ENCODE peak calls at places on chromosome 16, in six cellular contexts. K is fibroblast of lung; D is CD8-positive, alpha-beta T cell; L is colonic mucosa; O is GM23248; Q is stomach. Z is an unnamed sample.

GRCh38 chr16:30535106-30535776 is 583 bp upstream of the ZNF747 start:
- DNase-seq in K (peak), D (no peak), L (no peak), O (peak), Q (no peak), Z (no peak)

GRCh38 chr16:86239381-86239780 is 270.9 kb upstream of the FOXF1 start:
- DNase-seq in K (no peak), D (no peak), L (peak), O (no peak), Q (no peak), Z (no peak)

GRCh38 chr16:716250-716607 is 1.3 kb downstream of the METRN start:
- DNase-seq in K (peak), D (no peak), L (no peak), O (peak), Q (peak), Z (no peak)

GRCh38 chr16:88050952-88051660 is 99.9 kb downstream of the BANP start:
- DNase-seq in K (no peak), D (no peak), L (no peak), O (no peak), Q (no peak), Z (no peak)

GRCh38 chr16:53415504-53415903 is 18.8 kb upstream of the RBL2 start:
- DNase-seq in K (no peak), D (no peak), L (no peak), O (no peak), Q (no peak), Z (no peak)

GRCh38 chr16:55021595-55022475 is 91.2 kb downstream of the IRX5 start:
- DNase-seq in K (no peak), D (no peak), L (peak), O (peak), Q (no peak), Z (no peak)

GRCh38 chr16:68379472-68380347 is 68.6 kb downstream of the SMPD3 start:
- DNase-seq in K (no peak), D (no peak), L (no peak), O (no peak), Q (no peak), Z (no peak)

GRCh38 chr16:72072514-72073342 is 9.7 kb downstream of the HPR start:
- DNase-seq in K (peak), D (no peak), L (peak), O (peak), Q (no peak), Z (no peak)

GRCh38 chr16:7345423-7345822 is 12.8 kb downstream of the RBFOX1 start:
- DNase-seq in K (no peak), D (no peak), L (no peak), O (no peak), Q (no peak), Z (no peak)

GRCh38 chr16:58665200-58665599 is 19.4 kb downstream of the SLC38A7 start:
- DNase-seq in K (no peak), D (no peak), L (no peak), O (no peak), Q (no peak), Z (no peak)

GRCh38 chr16:57622361-57623250 is 5.8 kb upstream of the ADGRG1 start:
- DNase-seq in K (no peak), D (no peak), L (no peak), O (no peak), Q (no peak), Z (no peak)

GRCh38 chr16:47492036-47492427 is 30.9 kb downstream of the PHKB start:
- DNase-seq in K (no peak), D (no peak), L (no peak), O (no peak), Q (no peak), Z (no peak)
- H3K27ac ChIP-seq in K (no peak), D (no peak), L (no peak), O (no peak), Q (peak), Z (no peak)

GRCh38 chr16:25024900-25025299 is 9.7 kb upstream of the ARHGAP17 start:
- DNase-seq in K (no peak), D (no peak), L (no peak), O (no peak), Q (no peak), Z (no peak)
- H3K27ac ChIP-seq in K (no peak), D (no peak), L (no peak), O (no peak), Q (no peak), Z (no peak)

DNA sequence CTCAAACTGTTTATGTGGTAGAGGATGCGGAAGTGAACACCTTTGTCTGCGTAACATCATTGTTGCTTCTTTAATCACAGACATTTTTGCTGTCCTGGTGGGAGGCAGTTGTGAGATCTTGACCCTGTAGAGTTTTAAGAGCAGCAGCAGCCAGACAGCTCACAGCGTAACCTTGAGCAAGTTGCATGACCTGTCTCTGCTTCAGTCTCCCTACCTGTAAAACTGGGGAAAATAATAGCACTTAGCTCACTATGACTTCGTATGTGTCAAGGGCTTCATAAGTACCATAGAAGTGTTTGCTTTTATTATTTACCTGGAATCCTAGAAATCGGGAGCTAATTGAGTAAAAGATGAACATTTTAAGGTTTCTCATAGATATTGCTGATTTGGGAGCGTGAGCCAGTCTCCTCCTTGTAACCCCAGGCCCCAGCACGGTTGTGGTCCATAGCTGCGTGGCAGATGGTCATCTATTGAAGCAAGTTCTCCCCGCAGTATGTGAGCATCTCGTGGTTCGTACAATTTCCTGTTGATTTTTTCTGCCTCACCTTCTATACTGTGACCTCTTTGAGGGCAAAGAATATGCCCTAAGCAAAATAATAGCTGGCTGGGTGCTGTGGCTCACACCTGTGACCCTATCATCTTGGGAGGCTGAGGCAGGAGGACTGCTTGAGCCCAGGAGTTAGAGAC is 34.4 kb downstream of the GPRC5B start:
- DNase-seq in K (no peak), D (no peak), L (no peak), O (no peak), Q (no peak), Z (no peak)
- H3K27ac ChIP-seq in K (no peak), D (no peak), L (no peak), O (no peak), Q (no peak), Z (no peak)

DNA sequence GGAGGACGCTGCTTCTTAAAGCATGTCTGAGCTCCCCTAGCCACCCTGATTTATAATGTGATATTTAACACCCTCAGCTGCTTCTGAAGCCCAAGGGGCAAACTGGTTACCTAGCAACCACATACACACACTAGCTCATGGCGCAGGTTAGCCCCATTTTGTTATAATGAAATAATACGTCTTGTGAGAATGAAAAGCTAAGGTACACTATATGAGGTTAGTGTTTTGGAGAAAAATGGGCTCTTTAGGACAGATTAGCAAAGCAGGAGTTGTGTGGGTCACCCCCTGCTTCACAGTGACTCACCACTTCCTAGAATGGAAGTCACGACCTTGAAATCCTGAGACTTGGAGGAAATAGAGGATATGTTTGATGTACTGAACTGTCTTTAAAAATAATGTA is 404.8 kb upstream of the HSBP1 start:
- DNase-seq in K (peak), D (no peak), L (no peak), O (peak), Q (no peak), Z (no peak)
- H3K27ac ChIP-seq in K (peak), D (no peak), L (no peak), O (peak), Q (no peak), Z (no peak)

DNA sequence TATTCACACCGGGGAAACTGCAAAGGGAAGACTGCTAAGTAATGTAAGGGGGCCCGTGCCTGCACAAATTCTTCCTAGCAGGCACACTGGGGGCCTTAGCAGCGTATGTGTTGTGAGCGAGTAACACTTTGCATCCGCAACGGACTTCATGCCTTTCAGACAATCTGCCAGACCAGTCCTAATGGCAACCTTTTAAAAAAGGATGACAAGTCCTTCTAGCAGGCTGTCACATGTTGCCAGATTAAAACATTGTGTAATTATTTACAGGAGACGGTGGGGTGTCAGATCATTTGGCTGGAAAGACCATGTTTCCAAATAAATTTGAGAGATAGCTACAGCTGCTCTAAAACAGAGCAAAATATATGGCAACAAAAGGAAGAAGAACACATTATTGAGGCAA is 46.1 kb downstream of the CPPED1 start:
- DNase-seq in K (no peak), D (no peak), L (no peak), O (no peak), Q (no peak), Z (no peak)
- H3K27ac ChIP-seq in K (no peak), D (no peak), L (no peak), O (no peak), Q (no peak), Z (no peak)

DNA sequence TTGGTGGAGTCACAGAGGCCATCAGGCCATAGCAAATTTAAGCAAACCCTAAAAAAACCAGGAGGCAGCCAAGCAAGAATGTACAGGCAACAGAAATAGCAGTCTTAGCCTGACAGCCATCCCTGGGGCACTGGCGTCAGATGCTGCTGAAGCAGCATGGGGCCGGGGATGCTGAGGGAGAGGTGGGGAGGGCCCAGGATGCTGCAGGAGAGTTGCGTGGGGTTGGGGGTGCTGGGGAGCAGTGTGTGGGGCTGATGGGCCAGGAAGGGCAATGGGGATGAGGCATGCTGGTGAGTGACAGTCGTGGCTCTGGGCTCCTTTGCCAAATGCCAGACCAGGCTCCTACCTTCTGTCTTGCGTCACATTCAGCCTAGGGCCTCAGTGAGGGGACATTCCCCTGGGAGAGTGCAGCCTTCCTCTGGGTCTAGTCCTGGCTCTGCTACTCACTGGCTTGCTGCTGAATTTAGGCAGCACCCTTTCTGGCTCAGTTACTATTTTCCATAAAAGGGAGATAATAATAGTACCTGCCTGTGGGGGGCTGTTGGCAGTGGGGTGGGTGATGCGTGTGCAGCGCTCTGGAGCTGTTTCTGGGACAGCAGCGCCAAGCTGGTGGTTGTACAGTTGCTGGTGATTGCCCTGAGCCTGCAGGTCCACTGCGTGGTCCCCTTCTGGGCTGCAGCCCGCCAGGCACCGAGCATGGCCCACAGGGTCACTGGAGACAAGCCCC is 88.1 kb downstream of the AMFR start:
- DNase-seq in K (no peak), D (no peak), L (no peak), O (no peak), Q (no peak), Z (no peak)
- H3K27ac ChIP-seq in K (no peak), D (no peak), L (no peak), O (no peak), Q (no peak), Z (no peak)

DNA sequence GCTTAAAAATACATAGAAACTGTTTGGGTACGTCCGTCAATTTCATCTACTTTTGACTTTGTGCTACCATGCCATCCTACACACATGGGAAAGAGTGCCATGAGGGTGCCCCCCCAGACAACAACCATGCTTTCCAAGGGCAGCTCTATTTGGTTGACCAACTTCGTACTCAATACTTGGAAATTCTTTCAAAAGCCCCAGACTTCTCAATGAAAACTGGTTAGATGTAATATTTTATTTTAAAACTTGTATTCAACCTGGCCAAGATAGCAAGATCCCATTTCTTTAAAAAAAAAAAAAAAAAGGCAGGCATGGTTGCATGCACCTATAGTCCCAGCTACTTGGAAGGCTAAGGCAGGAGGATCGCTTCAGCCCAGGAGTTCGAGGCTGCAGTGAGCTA is 98.4 kb downstream of the PARN start:
- DNase-seq in K (no peak), D (no peak), L (no peak), O (no peak), Q (no peak), Z (no peak)
- H3K27ac ChIP-seq in K (no peak), D (no peak), L (no peak), O (no peak), Q (no peak), Z (no peak)

GRCh38 chr16:19307587-19308241 is 22.2 kb downstream of the CLEC19A start:
- DNase-seq in K (no peak), D (no peak), L (no peak), O (no peak), Q (no peak), Z (no peak)
- H3K27ac ChIP-seq in K (no peak), D (no peak), L (no peak), O (no peak), Q (no peak), Z (no peak)

DNA sequence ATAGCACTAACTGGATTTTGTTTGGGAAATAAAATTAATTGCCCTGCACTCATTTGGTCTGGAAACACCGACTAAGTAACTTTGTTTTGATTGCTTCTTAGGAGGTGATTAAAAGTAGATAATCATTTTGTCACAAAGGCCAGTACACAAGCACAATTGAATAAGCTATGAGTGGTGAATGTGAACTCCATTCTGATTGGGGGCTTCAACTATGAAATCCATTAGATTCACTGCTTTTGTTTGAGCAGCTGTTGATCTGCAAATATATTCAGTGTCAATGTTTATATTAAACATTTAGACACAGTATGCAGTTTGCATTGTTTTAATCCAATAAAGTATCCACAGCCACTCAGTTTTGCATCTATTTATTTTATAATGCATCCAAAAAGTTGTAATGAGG is 817.5 kb downstream of the CDH11 start:
- DNase-seq in K (no peak), D (no peak), L (no peak), O (no peak), Q (no peak), Z (no peak)
- H3K27ac ChIP-seq in K (no peak), D (no peak), L (no peak), O (no peak), Q (no peak), Z (no peak)